ENCODE peak calls at places on chromosomes 6 and 20, in four cellular contexts. C is heart right ventricle, N is tibial artery, M is left lung. B is an unnamed sample.
A peak's percentile ranks its signal among the peaks of the same experiment; 100 is the strongest.

GRCh38 chr6:20652691-20653479 is 118.6 kb downstream of the CDKAL1 start:
- DNase-seq in C (no peak), N (no peak), M (no peak), B (no peak)

GRCh38 chr6:138538390-138539031 is 39.2 kb upstream of the NHSL1 start:
- DNase-seq in C (peak; percentile 52), N (no peak), M (no peak), B (no peak)

GRCh38 chr6:30931959-30932645 is at the start of gene SFTA2:
- DNase-seq in C (no peak), N (no peak), M (peak; percentile 51), B (no peak)

GRCh38 chr6:144667517-144667916 is 382.4 kb downstream of the UTRN start:
- DNase-seq in C (no peak), N (no peak), M (no peak), B (no peak)

GRCh38 chr6:137049095-137049494 is 4.3 kb upstream of the IL20RA start:
- DNase-seq in C (no peak), N (no peak), M (no peak), B (no peak)

GRCh38 chr6:136969433-136969832 is 47.3 kb downstream of the SLC35D3 start:
- DNase-seq in C (no peak), N (no peak), M (no peak), B (no peak)

GRCh38 chr20:44938637-44939036 is 21.6 kb downstream of the TOMM34 start:
- DNase-seq in C (no peak), N (no peak), M (no peak), B (no peak)

GRCh38 chr6:42152024-42152423 is 9.6 kb upstream of the C6orf132 start:
- DNase-seq in C (no peak), N (no peak), M (no peak), B (no peak)

GRCh38 chr6:149896491-149896890 is 1.4 kb downstream of the RAET1E start:
- DNase-seq in C (no peak), N (peak; percentile 45), M (no peak), B (no peak)

GRCh38 chr20:37914672-37915433 is 11.9 kb downstream of the VSTM2L start:
- DNase-seq in C (no peak), N (no peak), M (peak; percentile 53), B (peak; percentile 7)

GRCh38 chr6:156699017-156699421 is 78.2 kb upstream of the ARID1B start:
- DNase-seq in C (no peak), N (no peak), M (no peak), B (no peak)

GRCh38 chr6:56314683-56315523 is 67.5 kb upstream of the COL21A1 start:
- DNase-seq in C (no peak), N (no peak), M (no peak), B (no peak)

GRCh38 chr6:17167327-17167979 is 65.6 kb downstream of the STMND1 start:
- DNase-seq in C (peak; percentile 34), N (no peak), M (no peak), B (no peak)

GRCh38 chr6:143410859-143411270 is 39.6 kb downstream of the ADAT2 start:
- DNase-seq in C (no peak), N (no peak), M (no peak), B (no peak)

GRCh38 chr6:100462990-100463684 is 1.6 kb downstream of the SIM1 start:
- DNase-seq in C (no peak), N (no peak), M (no peak), B (no peak)

DNA sequence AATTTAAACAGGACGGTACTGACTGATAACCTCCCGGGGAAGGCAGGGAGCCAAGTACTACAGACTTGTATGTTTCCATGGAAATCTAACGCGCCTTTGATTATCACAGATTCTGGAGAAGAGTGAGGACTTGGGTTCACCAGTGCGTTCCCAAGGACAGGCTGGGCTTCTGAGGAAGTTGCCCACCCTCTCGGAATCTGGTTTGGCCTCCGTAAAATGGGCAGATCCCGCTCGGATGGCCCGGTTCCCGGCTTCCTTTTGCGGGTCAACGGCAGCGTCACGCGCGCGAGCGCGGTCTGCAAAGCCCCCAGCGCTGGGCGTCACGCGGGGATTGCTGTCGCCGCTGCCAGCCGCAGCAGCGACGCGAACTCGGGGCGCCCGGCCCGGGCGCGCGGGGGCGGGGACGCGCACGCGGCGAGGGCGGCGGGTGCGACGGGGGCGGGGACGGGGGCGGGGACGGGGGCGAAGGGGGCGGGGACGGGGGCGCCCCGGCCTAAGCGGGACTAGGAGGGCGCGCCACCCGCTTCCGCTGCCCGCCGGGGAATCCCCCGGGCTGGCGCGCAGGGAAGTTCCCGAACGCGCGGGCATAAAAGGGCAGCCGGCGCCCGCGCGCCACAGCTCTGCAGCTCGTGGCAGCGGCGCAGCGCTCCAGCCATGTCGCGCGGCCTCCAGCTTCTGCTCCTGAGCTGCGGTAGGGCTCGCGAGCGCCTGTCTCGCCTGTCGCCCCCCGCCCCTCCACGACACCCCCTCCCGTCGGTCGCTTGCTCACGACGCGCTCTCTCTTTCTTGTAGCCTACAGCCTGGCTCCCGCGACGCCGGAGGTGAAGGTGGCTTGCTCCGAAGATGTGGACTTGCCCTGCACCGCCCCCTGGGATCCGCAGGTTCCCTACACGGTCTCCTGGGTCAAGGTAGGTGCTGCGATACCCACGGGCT is at the start of gene CD83:
- DNase-seq in C (peak; percentile 70), N (no peak), M (peak; percentile 78), B (peak; percentile 84)
- TF ChIP-seq CTCF in C (no peak), N (no peak), M (no peak), B (no peak)

DNA sequence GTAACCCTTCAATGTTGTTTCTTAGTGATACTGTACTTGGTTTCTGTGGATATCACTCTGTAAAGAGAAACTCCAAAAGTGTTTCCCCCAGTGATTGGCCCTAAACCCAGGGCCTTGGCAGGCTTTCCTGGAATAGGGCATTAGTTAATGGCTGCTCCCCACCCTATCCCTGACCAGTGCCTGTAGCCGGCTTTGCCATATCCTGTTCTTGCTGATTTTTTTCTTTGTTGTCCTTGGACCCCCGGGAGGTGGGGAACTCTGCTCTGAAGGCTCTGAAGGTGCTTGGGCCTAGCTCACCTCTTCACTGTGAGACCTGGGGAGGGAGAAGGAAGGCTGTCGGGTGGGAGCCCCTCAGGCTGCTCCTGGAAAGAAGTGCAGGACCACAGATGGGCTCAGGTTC is 120.1 kb downstream of the TCP11 start:
- DNase-seq in C (peak; percentile 44), N (peak; percentile 76), M (no peak), B (no peak)
- H3K4me1 ChIP-seq in C (peaks cover 99% of the 10 kb centered on the region), N (no peaks in the 10 kb centered on the region), M (peaks cover 85% of the 10 kb centered on the region), B (no peaks in the 10 kb centered on the region)

DNA sequence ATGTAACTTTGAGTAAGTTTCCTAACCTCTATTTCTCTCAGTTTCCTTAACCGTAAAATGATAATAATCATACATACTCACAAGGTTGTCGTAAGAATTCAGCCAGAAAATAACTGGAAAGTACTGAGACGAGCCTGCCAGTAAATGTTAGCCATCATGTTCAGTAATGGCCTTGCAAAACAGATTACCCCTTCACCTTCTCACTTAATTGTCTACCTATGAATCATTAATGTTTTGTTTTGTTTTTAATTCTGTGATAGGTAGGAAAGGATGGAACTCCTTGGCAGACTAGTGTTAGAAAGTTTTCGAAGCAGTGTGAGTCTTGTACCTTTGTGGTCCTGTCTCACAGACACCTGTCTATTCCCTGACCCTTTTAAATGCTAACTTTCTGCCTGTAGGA is 50.6 kb downstream of the MAPK14 start:
- DNase-seq in C (no peak), N (no peak), M (no peak), B (no peak)
- H3K27ac ChIP-seq in C (no peak overlapping the region), N (no peak overlapping the region), M (no peak overlapping the region), B (no peak overlapping the region)

GRCh38 chr6:53295176-53295575 is 53.6 kb downstream of the ELOVL5 start:
- DNase-seq in C (no peak), N (no peak), M (no peak), B (no peak)

GRCh38 chr6:53294095-53294494 is 54.7 kb downstream of the ELOVL5 start:
- DNase-seq in C (no peak), N (no peak), M (no peak), B (peak; percentile 63)

GRCh38 chr6:53294611-53295010 is 54.1 kb downstream of the ELOVL5 start:
- DNase-seq in C (no peak), N (no peak), M (no peak), B (no peak)

GRCh38 chr6:53290547-53291510 is 57.9 kb downstream of the ELOVL5 start:
- DNase-seq in C (no peak), N (no peak), M (no peak), B (no peak)

GRCh38 chr6:53293691-53294090 is 55.1 kb downstream of the ELOVL5 start:
- DNase-seq in C (no peak), N (no peak), M (no peak), B (no peak)
- TF ChIP-seq CTCF in C (no peak), N (no peak), M (no peak), B (no peak)

GRCh38 chr20:47236639-47236900 is 119.9 kb downstream of the ZMYND8 start:
- DNase-seq in C (no peak), N (no peak), M (no peak), B (no peak)
- H3K4me1 ChIP-seq in C (peaks cover 14% of the 10 kb centered on the region), N (no peaks in the 10 kb centered on the region), M (no peaks in the 10 kb centered on the region), B (no peaks in the 10 kb centered on the region)

DNA sequence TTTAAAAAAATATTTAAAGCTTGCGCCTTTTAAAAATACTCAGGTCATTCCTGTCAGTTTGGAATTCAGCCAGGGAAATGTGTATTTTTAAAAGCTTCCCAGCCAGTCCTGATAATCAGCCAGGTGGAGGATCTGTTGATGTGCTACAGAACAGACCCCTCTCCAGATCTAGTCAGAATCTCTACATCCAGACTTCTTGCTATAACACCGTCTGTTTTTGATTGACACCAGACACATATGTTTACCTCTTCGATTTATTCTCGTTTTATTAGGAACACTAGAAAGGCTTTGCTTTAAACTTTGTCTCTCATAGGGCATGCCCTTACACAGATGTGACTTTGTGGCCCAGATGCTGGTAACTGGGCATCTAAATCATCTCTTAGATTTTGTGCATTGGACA is 11.7 kb downstream of the PARD6B start:
- DNase-seq in C (no peak), N (no peak), M (no peak), B (no peak)
- H3K27ac ChIP-seq in C (peak overlapping the region; percentile 81), N (no peak overlapping the region), M (no peak overlapping the region), B (no peak overlapping the region)

GRCh38 chr20:9794831-9795230 is 44.0 kb downstream of the PAK5 start:
- DNase-seq in C (no peak), N (no peak), M (no peak), B (no peak)

DNA sequence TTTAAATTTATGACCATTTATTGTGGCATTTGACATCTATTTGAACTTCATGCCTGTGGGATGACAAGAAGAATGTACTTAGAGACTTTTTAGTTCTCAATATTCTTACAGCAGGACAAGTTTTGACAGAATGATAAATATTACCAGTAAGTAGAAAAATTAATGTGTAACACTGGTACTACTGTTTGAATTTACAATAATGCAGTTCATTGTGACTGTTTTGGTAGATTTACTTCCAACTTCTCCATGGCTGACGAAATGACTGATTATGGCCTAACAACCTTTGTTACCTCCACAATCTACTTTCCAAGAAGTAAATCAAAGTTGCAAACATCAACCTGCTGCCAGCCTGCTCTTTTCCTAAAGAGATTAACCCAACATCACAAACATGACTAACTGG is 38.5 kb downstream of the PAK5 start:
- DNase-seq in C (no peak), N (no peak), M (no peak), B (no peak)
- TF ChIP-seq CTCF in C (no peak), N (no peak), M (no peak), B (no peak)

GRCh38 chr20:57689745-57690481 is 19.9 kb downstream of the PMEPA1 start:
- DNase-seq in C (no peak), N (no peak), M (no peak), B (no peak)
- H3K4me1 ChIP-seq in C (peaks cover 86% of the 10 kb centered on the region), N (peaks cover 7% of the 10 kb centered on the region), M (peaks cover 23% of the 10 kb centered on the region), B (no peaks in the 10 kb centered on the region)

GRCh38 chr20:63625771-63626423 is 1.0 kb downstream of the GMEB2 start:
- DNase-seq in C (peak; percentile 34), N (peak; percentile 73), M (peak; percentile 38), B (peak; percentile 30)

GRCh38 chr20:63622096-63622495 is 4.8 kb downstream of the GMEB2 start:
- DNase-seq in C (no peak), N (no peak), M (peak; percentile 4), B (no peak)

GRCh38 chr20:63622732-63623131 is 4.2 kb downstream of the GMEB2 start:
- DNase-seq in C (no peak), N (no peak), M (no peak), B (no peak)

GRCh38 chr20:63626424-63627128 is at the start of gene GMEB2:
- DNase-seq in C (peak; percentile 82), N (peak; percentile 86), M (peak; percentile 69), B (peak; percentile 65)

GRCh38 chr20:63624486-63624885 is 2.4 kb downstream of the GMEB2 start:
- DNase-seq in C (no peak), N (no peak), M (no peak), B (no peak)
- H3K27ac ChIP-seq in C (peak overlapping the region; percentile 2), N (no peak overlapping the region), M (no peak overlapping the region), B (no peak overlapping the region)

B was measured in CD8-positive, alpha-beta T cell.